ENCODE peak calls at places on chromosomes 12 and 14, in ten cellular contexts. T, X, B, Z, D, G, J, O, L and N are unnamed samples.

GRCh38 chr12:22082190-22082701 is 36.2 kb downstream of the CMAS start:
- DNase-seq in T (no peak), X (no peak), B (no peak), Z (no peak), D (no peak), G (no peak), J (no peak), O (no peak), L (no peak), N (no peak)

GRCh38 chr14:58177125-58177524 is 22.8 kb upstream of the ACTR10 start:
- DNase-seq in T (no peak), X (no peak), B (no peak), Z (no peak), D (no peak), G (no peak), J (no peak), O (no peak), L (no peak), N (no peak)

GRCh38 chr12:53174881-53175491 is 5.5 kb upstream of the ZNF740 start:
- DNase-seq in T (peak; percentile 31), X (no peak), B (no peak), Z (no peak), D (no peak), G (no peak), J (peak; percentile 38), O (no peak), L (peak; percentile 7), N (no peak)

GRCh38 chr12:87807127-87807526 is 222.1 kb downstream of the C12orf50 start:
- DNase-seq in T (peak; percentile 20), X (no peak), B (no peak), Z (no peak), D (no peak), G (no peak), J (no peak), O (no peak), L (no peak), N (no peak)

GRCh38 chr14:32692441-32692840 is 246.2 kb upstream of the NPAS3 start:
- DNase-seq in T (peak; percentile 42), X (no peak), B (no peak), Z (no peak), D (no peak), G (no peak), J (no peak), O (no peak), L (no peak), N (no peak)

GRCh38 chr12:45669093-45669492 is 60.4 kb upstream of the ARID2 start:
- DNase-seq in T (no peak), X (no peak), B (no peak), Z (no peak), D (no peak), G (no peak), J (no peak), O (peak; percentile 77), L (no peak), N (no peak)

GRCh38 chr14:98711453-98711852 is 560.5 kb downstream of the BCL11B start:
- DNase-seq in T (no peak), X (no peak), B (no peak), Z (no peak), D (no peak), G (no peak), J (no peak), O (no peak), L (no peak), N (no peak)

GRCh38 chr12:5512585-5512970 is 80.7 kb downstream of the NTF3 start:
- DNase-seq in T (no peak), X (no peak), B (no peak), Z (no peak), D (no peak), G (peak; percentile 19), J (no peak), O (no peak), L (peak; percentile 7), N (no peak)

GRCh38 chr12:43742106-43742505 is 16.5 kb downstream of the PUS7L start:
- DNase-seq in T (peak; percentile 86), X (no peak), B (no peak), Z (no peak), D (no peak), G (no peak), J (no peak), O (no peak), L (no peak), N (no peak)

GRCh38 chr14:23208286-23208685 is 24.8 kb upstream of the SLC7A8 start:
- DNase-seq in T (no peak), X (no peak), B (no peak), Z (no peak), D (no peak), G (no peak), J (no peak), O (no peak), L (no peak), N (no peak)

GRCh38 chr14:75619598-75619997 is 41.1 kb downstream of the ERG28 start:
- DNase-seq in T (no peak), X (no peak), B (no peak), Z (peak; percentile 42), D (no peak), G (no peak), J (no peak), O (no peak), L (no peak), N (no peak)

GRCh38 chr12:40106202-40106533 is 287 bp upstream of the SLC2A13 start:
- DNase-seq in T (no peak), X (no peak), B (no peak), Z (no peak), D (no peak), G (no peak), J (no peak), O (no peak), L (no peak), N (no peak)

GRCh38 chr12:72269491-72269890 is 2.7 kb upstream of the TRHDE start:
- DNase-seq in T (no peak), X (no peak), B (no peak), Z (no peak), D (no peak), G (no peak), J (no peak), O (no peak), L (no peak), N (no peak)

GRCh38 chr12:92070864-92071445 is 74.7 kb downstream of the BTG1 start:
- DNase-seq in T (no peak), X (no peak), B (no peak), Z (no peak), D (peak; percentile 75), G (no peak), J (no peak), O (no peak), L (no peak), N (no peak)

GRCh38 chr12:74021937-74022336 is 515.7 kb upstream of the ATXN7L3B start:
- DNase-seq in T (peak; percentile 60), X (peak; percentile 57), B (no peak), Z (peak; percentile 84), D (no peak), G (peak; percentile 42), J (peak; percentile 6), O (peak; percentile 69), L (peak; percentile 43), N (no peak)

GRCh38 chr14:75906680-75907280 is 75.0 kb downstream of the TGFB3 start:
- DNase-seq in T (peak; percentile 81), X (no peak), B (peak; percentile 36), Z (peak; percentile 52), D (peak; percentile 82), G (peak; percentile 80), J (peak; percentile 76), O (peak; percentile 75), L (peak; percentile 32), N (no peak)

GRCh38 chr12:50665170-50665569 is 98.7 kb upstream of the ATF1 start:
- DNase-seq in T (no peak), X (no peak), B (no peak), Z (no peak), D (no peak), G (no peak), J (no peak), O (no peak), L (no peak), N (no peak)

DNA sequence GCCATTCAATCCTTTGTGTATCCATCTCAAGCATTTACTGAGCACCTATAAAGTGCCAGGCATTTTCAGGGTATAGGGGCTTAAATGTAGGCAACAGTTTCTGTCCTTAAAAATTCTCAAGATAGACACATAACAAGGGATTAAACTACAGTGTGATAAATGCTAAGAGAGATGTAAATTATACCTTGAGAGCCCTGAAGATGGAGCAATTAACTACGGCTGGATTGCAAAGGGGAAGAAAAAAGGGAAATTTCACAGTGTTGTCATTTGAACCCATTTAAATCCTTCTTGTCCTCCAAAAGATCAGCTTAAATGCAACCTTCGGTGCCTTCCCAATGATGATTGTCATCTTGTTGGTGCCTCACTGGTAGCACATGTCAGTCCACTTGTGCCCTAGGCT is 11.5 kb upstream of the IL26 start:
- DNase-seq in T (peak; percentile 30), X (no peak), B (no peak), Z (no peak), D (no peak), G (no peak), J (no peak), O (no peak), L (no peak), N (no peak)
- TF ChIP-seq CTCF in T (no peak), X (no peak), B (peak; percentile 31), Z (no peak), D (peak; percentile 43), G (no peak), J (peak; percentile 48), O (no peak), L (no peak), N (no peak)

GRCh38 chr12:69633061-69633460 is 22.4 kb upstream of the LRRC10 start:
- DNase-seq in T (no peak), X (no peak), B (no peak), Z (no peak), D (no peak), G (no peak), J (no peak), O (no peak), L (no peak), N (no peak)
- TF ChIP-seq CTCF in T (peak; percentile 32), X (no peak), B (peak; percentile 11), Z (peak; percentile 44), D (no peak), G (no peak), J (peak; percentile 67), O (peak; percentile 14), L (no peak), N (no peak)

DNA sequence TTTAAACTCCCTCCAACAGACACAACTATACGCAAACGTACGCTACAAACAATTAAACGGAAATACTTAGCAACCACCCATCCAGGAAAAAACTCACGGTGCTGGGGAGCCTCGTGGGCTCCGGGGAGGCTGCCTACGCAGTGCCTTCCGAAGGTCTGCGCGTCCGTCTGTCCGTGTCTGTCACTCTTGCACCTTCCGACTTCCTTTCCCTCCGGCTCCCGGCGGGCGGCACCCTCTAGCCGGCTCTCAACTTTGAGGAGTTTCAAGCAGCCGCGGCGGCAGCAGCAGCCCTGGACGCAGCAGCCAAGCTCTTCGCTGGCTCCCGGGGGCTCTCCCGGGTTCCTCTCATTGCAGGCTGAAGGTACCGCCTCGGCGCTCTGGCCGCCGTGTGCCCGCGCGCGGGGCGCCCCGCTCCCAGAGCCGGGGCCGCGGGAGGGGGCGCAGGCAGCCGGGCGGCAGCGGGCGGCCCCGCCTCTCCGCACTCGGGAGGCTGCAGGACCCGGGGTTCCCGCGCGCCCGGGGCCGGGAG is at the start of gene PCED1B:
- DNase-seq in T (peak; percentile 83), X (no peak), B (no peak), Z (peak; percentile 39), D (peak; percentile 72), G (peak; percentile 59), J (peak; percentile 38), O (peak; percentile 56), L (peak; percentile 33), N (no peak)
- TF ChIP-seq CTCF in T (peak; percentile 56), X (peak; percentile 10), B (peak; percentile 54), Z (peak; percentile 2), D (peak; percentile 52), G (no peak), J (peak; percentile 43), O (peak; percentile 37), L (no peak), N (no peak)

GRCh38 chr12:2683283-2684025 is 111.3 kb upstream of the FKBP4 start:
- DNase-seq in T (no peak), X (no peak), B (no peak), Z (no peak), D (no peak), G (peak; percentile 25), J (no peak), O (no peak), L (no peak), N (no peak)
- TF ChIP-seq CTCF in T (no peak), X (no peak), B (no peak), Z (no peak), D (no peak), G (no peak), J (peak; percentile 35), O (no peak), L (no peak), N (no peak)